ENCODE peak calls at places on chromosome 10, in eight cellular contexts. One of them, this sample, is unnamed.

GRCh38 chr10:17226891-17227303 is 1.1 kb upstream of the VIM start:
- DNase-seq in tibial nerve: no peak
- DNase-seq in CD8-positive, alpha-beta memory T cell: no peak
- DNase-seq in heart left ventricle: no peak
- DNase-seq in A549: no peak
- DNase-seq in suprapubic skin: no peak
- DNase-seq in body of pancreas: no peak
- DNase-seq in adrenal gland: no peak
- DNase-seq in this sample: no peak

GRCh38 chr10:17029581-17030271 is 99.9 kb downstream of the CUBN start:
- DNase-seq in CD8-positive, alpha-beta memory T cell: peak; percentile 69
- DNase-seq in adrenal gland: peak; percentile 83
- DNase-seq in A549: peak; percentile 41
- DNase-seq in suprapubic skin: peak; percentile 85
- DNase-seq in tibial nerve: peak; percentile 68
- DNase-seq in heart left ventricle: peak; percentile 80
- DNase-seq in body of pancreas: peak; percentile 29
- DNase-seq in this sample: peak; percentile 49

GRCh38 chr10:98407744-98408241 is 7.2 kb downstream of the PYROXD2 start:
- DNase-seq in heart left ventricle: no peak
- DNase-seq in A549: no peak
- DNase-seq in adrenal gland: no peak
- DNase-seq in body of pancreas: peak; percentile 9
- DNase-seq in tibial nerve: no peak
- DNase-seq in suprapubic skin: no peak
- DNase-seq in CD8-positive, alpha-beta memory T cell: no peak
- DNase-seq in this sample: no peak

GRCh38 chr10:67256984-67257383 is 331.1 kb downstream of the LRRTM3 start:
- DNase-seq in CD8-positive, alpha-beta memory T cell: no peak
- DNase-seq in suprapubic skin: no peak
- DNase-seq in tibial nerve: no peak
- DNase-seq in adrenal gland: no peak
- DNase-seq in body of pancreas: no peak
- DNase-seq in A549: no peak
- DNase-seq in heart left ventricle: no peak
- DNase-seq in this sample: no peak

GRCh38 chr10:69685802-69686585 is 55.9 kb downstream of the FAM241B start:
- DNase-seq in suprapubic skin: no peak
- DNase-seq in heart left ventricle: peak; percentile 76
- DNase-seq in CD8-positive, alpha-beta memory T cell: no peak
- DNase-seq in body of pancreas: peak; percentile 94
- DNase-seq in tibial nerve: no peak
- DNase-seq in A549: no peak
- DNase-seq in adrenal gland: no peak
- DNase-seq in this sample: peak; percentile 68

GRCh38 chr10:65559369-65559768 is 1366.5 kb upstream of the LRRTM3 start:
- DNase-seq in body of pancreas: no peak
- DNase-seq in tibial nerve: no peak
- DNase-seq in A549: no peak
- DNase-seq in CD8-positive, alpha-beta memory T cell: no peak
- DNase-seq in adrenal gland: no peak
- DNase-seq in heart left ventricle: no peak
- DNase-seq in suprapubic skin: no peak
- DNase-seq in this sample: no peak

GRCh38 chr10:121437596-121437995 is 160.6 kb downstream of the FGFR2 start:
- DNase-seq in tibial nerve: no peak
- DNase-seq in heart left ventricle: peak; percentile 18
- DNase-seq in A549: no peak
- DNase-seq in CD8-positive, alpha-beta memory T cell: no peak
- DNase-seq in body of pancreas: peak; percentile 19
- DNase-seq in adrenal gland: peak; percentile 40
- DNase-seq in suprapubic skin: no peak
- DNase-seq in this sample: no peak

GRCh38 chr10:17227367-17228080 is 517 bp upstream of the VIM start:
- DNase-seq in adrenal gland: no peak
- DNase-seq in heart left ventricle: no peak
- DNase-seq in body of pancreas: no peak
- DNase-seq in tibial nerve: no peak
- DNase-seq in CD8-positive, alpha-beta memory T cell: peak; percentile 53
- DNase-seq in suprapubic skin: no peak
- DNase-seq in A549: no peak
- DNase-seq in this sample: no peak

GRCh38 chr10:60335708-60336107 is 54.0 kb downstream of the ANK3 start:
- DNase-seq in heart left ventricle: no peak
- DNase-seq in adrenal gland: no peak
- DNase-seq in body of pancreas: no peak
- DNase-seq in tibial nerve: no peak
- DNase-seq in CD8-positive, alpha-beta memory T cell: no peak
- DNase-seq in A549: no peak
- DNase-seq in suprapubic skin: no peak
- DNase-seq in this sample: no peak

GRCh38 chr10:104344219-104344618 is 6.0 kb upstream of the ITPRIP start:
- DNase-seq in CD8-positive, alpha-beta memory T cell: no peak
- DNase-seq in A549: no peak
- DNase-seq in adrenal gland: no peak
- DNase-seq in body of pancreas: no peak
- DNase-seq in tibial nerve: no peak
- DNase-seq in heart left ventricle: no peak
- DNase-seq in suprapubic skin: no peak
- DNase-seq in this sample: no peak

GRCh38 chr10:113706623-113707022 is 26.9 kb downstream of the CASP7 start:
- DNase-seq in heart left ventricle: no peak
- DNase-seq in adrenal gland: no peak
- DNase-seq in suprapubic skin: no peak
- DNase-seq in body of pancreas: no peak
- DNase-seq in A549: no peak
- DNase-seq in tibial nerve: no peak
- DNase-seq in CD8-positive, alpha-beta memory T cell: no peak
- DNase-seq in this sample: no peak

GRCh38 chr10:97939446-97939990 is 89.9 kb downstream of the GOLGA7B start:
- DNase-seq in tibial nerve: no peak
- DNase-seq in adrenal gland: no peak
- DNase-seq in CD8-positive, alpha-beta memory T cell: no peak
- DNase-seq in suprapubic skin: no peak
- DNase-seq in heart left ventricle: no peak
- DNase-seq in A549: no peak
- DNase-seq in body of pancreas: no peak
- DNase-seq in this sample: no peak

GRCh38 chr10:123008379-123009104 is at the start of the genes ACADSB and IKZF5:
- DNase-seq in A549: peak; percentile 97
- DNase-seq in CD8-positive, alpha-beta memory T cell: peak; percentile 96
- DNase-seq in suprapubic skin: peak; percentile 98
- DNase-seq in heart left ventricle: peak; percentile 96
- DNase-seq in body of pancreas: peak; percentile 98
- DNase-seq in tibial nerve: peak; percentile 97
- DNase-seq in adrenal gland: peak; percentile 97
- DNase-seq in this sample: peak; percentile 94

GRCh38 chr10:123011987-123012386 is 3.2 kb downstream of the ACADSB start:
- DNase-seq in adrenal gland: no peak
- DNase-seq in tibial nerve: no peak
- DNase-seq in heart left ventricle: no peak
- DNase-seq in body of pancreas: peak; percentile 26
- DNase-seq in A549: no peak
- DNase-seq in CD8-positive, alpha-beta memory T cell: no peak
- DNase-seq in suprapubic skin: no peak
- DNase-seq in this sample: no peak

GRCh38 chr10:123007558-123008378 is 827 bp downstream of the IKZF5 start:
- DNase-seq in A549: peak; percentile 72
- DNase-seq in heart left ventricle: no peak
- DNase-seq in adrenal gland: peak; percentile 58
- DNase-seq in body of pancreas: peak; percentile 48
- DNase-seq in suprapubic skin: no peak
- DNase-seq in CD8-positive, alpha-beta memory T cell: peak; percentile 52
- DNase-seq in tibial nerve: peak; percentile 41
- DNase-seq in this sample: no peak

GRCh38 chr10:123013456-123014419 is 4.9 kb downstream of the ACADSB start:
- DNase-seq in suprapubic skin: no peak
- DNase-seq in body of pancreas: no peak
- DNase-seq in A549: no peak
- DNase-seq in adrenal gland: no peak
- DNase-seq in tibial nerve: no peak
- DNase-seq in heart left ventricle: no peak
- DNase-seq in CD8-positive, alpha-beta memory T cell: no peak
- DNase-seq in this sample: no peak

GRCh38 chr10:123009105-123009805 is 449 bp downstream of the ACADSB start:
- DNase-seq in CD8-positive, alpha-beta memory T cell: peak; percentile 6
- DNase-seq in suprapubic skin: no peak
- DNase-seq in adrenal gland: peak; percentile 44
- DNase-seq in A549: peak; percentile 27
- DNase-seq in body of pancreas: peak; percentile 30
- DNase-seq in tibial nerve: peak; percentile 6
- DNase-seq in heart left ventricle: no peak
- DNase-seq in this sample: peak; percentile 18
- H3K27ac ChIP-seq in CD8-positive, alpha-beta memory T cell: peak overlapping the region; percentile 72
- H3K27ac ChIP-seq in suprapubic skin: peak overlapping the region; percentile 96
- H3K27ac ChIP-seq in adrenal gland: no peak overlapping the region
- H3K27ac ChIP-seq in A549: peak overlapping the region; percentile 91
- H3K27ac ChIP-seq in body of pancreas: peak overlapping the region; percentile 95
- H3K27ac ChIP-seq in tibial nerve: peak overlapping the region; percentile 95
- H3K27ac ChIP-seq in heart left ventricle: peak overlapping the region; percentile 84
- H3K27ac ChIP-seq in this sample: peak overlapping the region; percentile 72

DNA sequence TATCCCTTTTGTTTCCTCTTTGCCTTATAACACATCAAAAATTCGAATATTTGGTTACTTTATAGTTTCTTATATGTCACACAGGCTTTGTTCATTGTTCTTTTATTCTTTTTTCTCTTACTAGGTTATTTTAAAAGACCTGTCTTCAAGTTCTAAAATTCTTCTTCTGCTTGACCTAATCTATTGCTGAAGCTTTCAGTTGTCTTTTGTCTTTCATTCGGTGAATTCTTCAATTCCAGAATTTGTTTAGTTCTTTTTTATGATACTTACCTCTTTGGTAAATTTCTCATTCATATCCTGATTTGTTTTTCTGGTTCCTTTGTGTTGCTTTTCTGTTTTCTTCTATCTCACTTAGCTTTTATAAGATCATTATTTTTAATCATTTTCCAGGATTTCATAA is 188.4 kb downstream of the ZEB1 start:
- DNase-seq in suprapubic skin: no peak
- DNase-seq in body of pancreas: no peak
- DNase-seq in adrenal gland: no peak
- DNase-seq in A549: no peak
- DNase-seq in heart left ventricle: no peak
- DNase-seq in CD8-positive, alpha-beta memory T cell: no peak
- DNase-seq in tibial nerve: no peak
- DNase-seq in this sample: no peak
- H3K9me3 ChIP-seq in suprapubic skin: peaks cover 14% of the 10 kb centered on the region
- H3K9me3 ChIP-seq in body of pancreas: no peaks in the 10 kb centered on the region
- H3K9me3 ChIP-seq in adrenal gland: peaks cover 22% of the 10 kb centered on the region
- H3K9me3 ChIP-seq in A549: peaks cover 23% of the 10 kb centered on the region
- H3K9me3 ChIP-seq in heart left ventricle: no peaks in the 10 kb centered on the region
- H3K9me3 ChIP-seq in CD8-positive, alpha-beta memory T cell: peaks cover 12% of the 10 kb centered on the region
- H3K9me3 ChIP-seq in tibial nerve: no peaks in the 10 kb centered on the region
- H3K9me3 ChIP-seq in this sample: peaks cover 45% of the 10 kb centered on the region

GRCh38 chr10:116597543-116597942 is 6.8 kb downstream of the PNLIPRP1 start:
- DNase-seq in adrenal gland: no peak
- DNase-seq in heart left ventricle: no peak
- DNase-seq in body of pancreas: peak; percentile 57
- DNase-seq in suprapubic skin: no peak
- DNase-seq in tibial nerve: no peak
- DNase-seq in A549: no peak
- DNase-seq in CD8-positive, alpha-beta memory T cell: no peak
- DNase-seq in this sample: no peak
- H3K4me3 ChIP-seq in adrenal gland: no peak overlapping the region
- H3K4me3 ChIP-seq in heart left ventricle: no peak overlapping the region
- H3K4me3 ChIP-seq in body of pancreas: no peak overlapping the region
- H3K4me3 ChIP-seq in suprapubic skin: no peak overlapping the region
- H3K4me3 ChIP-seq in tibial nerve: no peak overlapping the region
- H3K4me3 ChIP-seq in A549: no peak overlapping the region
- H3K4me3 ChIP-seq in CD8-positive, alpha-beta memory T cell: no peak overlapping the region
- H3K4me3 ChIP-seq in this sample: no peak overlapping the region

DNA sequence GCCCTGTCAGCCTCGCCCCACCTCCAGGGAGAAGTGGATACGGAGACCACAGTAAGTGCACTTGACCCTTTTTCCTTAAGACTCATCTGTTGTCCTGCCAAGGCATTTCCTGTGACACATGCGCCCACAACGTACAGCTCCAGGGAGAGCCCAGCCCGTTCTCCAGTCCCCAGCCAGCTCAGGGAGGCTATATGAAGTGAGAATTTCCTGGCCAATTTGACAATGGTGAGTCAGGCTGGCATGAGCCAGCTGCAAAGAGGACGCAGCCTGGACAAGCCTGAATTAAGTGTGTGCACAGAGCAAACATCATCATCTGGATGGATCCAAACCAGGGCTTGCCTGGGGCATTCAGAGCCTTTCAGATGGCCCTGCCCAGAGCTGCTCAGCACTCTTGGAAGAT is 244.8 kb downstream of the KCNMA1 start:
- DNase-seq in adrenal gland: peak; percentile 35
- DNase-seq in tibial nerve: no peak
- DNase-seq in suprapubic skin: no peak
- DNase-seq in body of pancreas: no peak
- DNase-seq in A549: peak; percentile 83
- DNase-seq in CD8-positive, alpha-beta memory T cell: no peak
- DNase-seq in heart left ventricle: no peak
- DNase-seq in this sample: no peak
- H3K27ac ChIP-seq in adrenal gland: no peak overlapping the region
- H3K27ac ChIP-seq in tibial nerve: no peak overlapping the region
- H3K27ac ChIP-seq in suprapubic skin: no peak overlapping the region
- H3K27ac ChIP-seq in body of pancreas: no peak overlapping the region
- H3K27ac ChIP-seq in A549: peak overlapping the region; percentile 83
- H3K27ac ChIP-seq in CD8-positive, alpha-beta memory T cell: no peak overlapping the region
- H3K27ac ChIP-seq in heart left ventricle: no peak overlapping the region
- H3K27ac ChIP-seq in this sample: no peak overlapping the region

GRCh38 chr10:123516291-123516690 is 149.9 kb upstream of the GPR26 start:
- DNase-seq in suprapubic skin: peak; percentile 21
- DNase-seq in body of pancreas: no peak
- DNase-seq in adrenal gland: no peak
- DNase-seq in A549: no peak
- DNase-seq in CD8-positive, alpha-beta memory T cell: no peak
- DNase-seq in tibial nerve: no peak
- DNase-seq in heart left ventricle: no peak
- DNase-seq in this sample: no peak
- H3K9me3 ChIP-seq in suprapubic skin: no peaks in the 10 kb centered on the region
- H3K9me3 ChIP-seq in body of pancreas: no peaks in the 10 kb centered on the region
- H3K9me3 ChIP-seq in adrenal gland: no peaks in the 10 kb centered on the region
- H3K9me3 ChIP-seq in A549: no peaks in the 10 kb centered on the region
- H3K9me3 ChIP-seq in CD8-positive, alpha-beta memory T cell: no peaks in the 10 kb centered on the region
- H3K9me3 ChIP-seq in tibial nerve: no peaks in the 10 kb centered on the region
- H3K9me3 ChIP-seq in heart left ventricle: no peaks in the 10 kb centered on the region
- H3K9me3 ChIP-seq in this sample: no peaks in the 10 kb centered on the region